ENCODE peak calls at places on chromosomes 1 and 21, in nine cellular contexts. U is A549, L is SK-N-SH, E is stomach, R is ovary, V is sigmoid colon, S is tibial nerve, F is K562, B is upper lobe of left lung. M is an unnamed sample.
A peak's percentile ranks its signal among the peaks of the same experiment; 100 is the strongest.

GRCh38 chr1:40870135-40870728 is 8.1 kb upstream of the CITED4 start:
- DNase-seq in U (no peak), L (no peak), E (no peak), R (no peak), V (no peak), S (no peak), F (no peak), B (no peak), M (no peak)

GRCh38 chr1:205524794-205525101 is 20.3 kb downstream of the CDK18 start:
- DNase-seq in U (no peak), L (no peak), E (no peak), R (no peak), V (no peak), S (no peak), F (no peak), B (no peak), M (no peak)

GRCh38 chr1:78225153-78225552 is 179.4 kb downstream of the GIPC2 start:
- DNase-seq in U (no peak), L (no peak), E (no peak), R (no peak), V (no peak), S (no peak), F (no peak), B (no peak), M (no peak)

GRCh38 chr1:222068937-222069336 is 327.0 kb upstream of the DUSP10 start:
- DNase-seq in U (peak; percentile 26), L (no peak), E (no peak), R (no peak), V (no peak), S (no peak), F (no peak), B (no peak), M (no peak)

GRCh38 chr21:44880762-44881585 is 7.5 kb upstream of the PTTG1IP start:
- DNase-seq in U (no peak), L (no peak), E (no peak), R (no peak), V (peak; percentile 53), S (peak; percentile 29), F (no peak), B (no peak), M (no peak)

GRCh38 chr1:209012443-209013196 is 570.9 kb upstream of the CAMK1G start:
- DNase-seq in U (no peak), L (no peak), E (no peak), R (no peak), V (no peak), S (no peak), F (no peak), B (peak; percentile 20), M (no peak)

GRCh38 chr1:26288311-26288941 is 8.5 kb downstream of the SH3BGRL3 start:
- DNase-seq in U (no peak), L (no peak), E (no peak), R (no peak), V (no peak), S (no peak), F (peak; percentile 65), B (peak; percentile 33), M (peak; percentile 33)

GRCh38 chr1:42179275-42179674 is 14.7 kb upstream of the GUCA2A start:
- DNase-seq in U (no peak), L (no peak), E (no peak), R (no peak), V (no peak), S (no peak), F (no peak), B (no peak), M (no peak)

GRCh38 chr1:78839704-78840277 is 166.7 kb downstream of the ADGRL4 start:
- DNase-seq in U (peak; percentile 29), L (peak; percentile 40), E (peak; percentile 32), R (no peak), V (no peak), S (peak; percentile 83), F (peak; percentile 12), B (no peak), M (no peak)

GRCh38 chr1:172697463-172698100 is 38.7 kb downstream of the FASLG start:
- DNase-seq in U (no peak), L (no peak), E (no peak), R (no peak), V (no peak), S (no peak), F (no peak), B (no peak), M (no peak)

GRCh38 chr21:43697758-43698643 is 20.9 kb upstream of the PDXK start:
- DNase-seq in U (no peak), L (no peak), E (no peak), R (no peak), V (no peak), S (no peak), F (no peak), B (no peak), M (no peak)

GRCh38 chr1:109790735-109791494 is 27.2 kb upstream of the EPS8L3 start:
- DNase-seq in U (peak; percentile 61), L (no peak), E (peak; percentile 43), R (peak; percentile 8), V (peak; percentile 61), S (no peak), F (peak; percentile 66), B (peak; percentile 76), M (peak; percentile 60)

DNA sequence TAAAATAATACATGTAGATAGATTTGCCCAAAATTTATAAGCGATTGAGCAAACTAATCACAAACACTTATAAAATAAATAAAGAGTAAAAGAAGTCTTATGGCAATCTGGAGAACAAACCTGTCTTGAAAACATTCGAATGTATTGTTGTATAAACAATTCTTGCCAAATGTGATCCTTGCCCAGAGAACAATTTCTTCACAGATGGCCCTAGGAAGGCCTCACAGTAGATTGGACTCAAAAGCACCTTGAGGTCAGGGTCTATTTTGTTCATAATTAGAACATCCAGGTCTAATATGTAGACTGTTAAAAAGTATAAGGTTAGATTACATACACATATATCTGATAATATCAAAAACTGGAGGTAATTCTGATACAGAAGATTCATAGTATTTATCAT is 202.4 kb downstream of the KCNT2 start:
- DNase-seq in U (no peak), L (no peak), E (no peak), R (no peak), V (no peak), S (no peak), F (no peak), B (no peak), M (no peak)
- TF ChIP-seq CTCF in U (no peak), L (no peak), E (no peak), R (no peak), V (no peak), S (no peak), F (no peak), B (no peak), M (no peak)

DNA sequence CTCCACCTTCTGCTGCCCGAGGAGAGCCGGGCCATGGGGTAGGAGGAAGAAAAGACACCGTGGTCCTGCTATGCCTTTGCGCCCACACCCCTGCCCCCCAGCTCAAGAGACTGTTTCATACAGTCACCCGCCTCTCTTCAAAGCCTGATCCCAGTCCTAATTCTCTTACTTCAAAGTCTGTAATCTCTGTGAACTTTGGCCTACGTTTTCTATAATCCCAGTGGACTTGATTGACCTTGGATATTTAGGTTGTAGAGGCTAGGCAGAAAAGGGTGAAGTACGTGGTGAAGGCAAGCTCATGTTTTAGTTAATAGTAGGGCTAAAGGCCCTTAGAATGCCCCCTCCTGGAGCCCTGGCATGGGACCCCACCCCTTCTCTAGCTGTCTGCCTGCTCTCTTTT is 28.4 kb downstream of the VPS13D start:
- DNase-seq in U (no peak), L (no peak), E (no peak), R (no peak), V (no peak), S (no peak), F (no peak), B (no peak), M (no peak)
- H3K4me1 ChIP-seq in U (no peaks in the 10 kb centered on the region), L (no peaks in the 10 kb centered on the region), E (no peaks in the 10 kb centered on the region), R (no peaks in the 10 kb centered on the region), V (no peaks in the 10 kb centered on the region), S (no peaks in the 10 kb centered on the region), F (no peaks in the 10 kb centered on the region), B (no peaks in the 10 kb centered on the region), M (no peaks in the 10 kb centered on the region)

DNA sequence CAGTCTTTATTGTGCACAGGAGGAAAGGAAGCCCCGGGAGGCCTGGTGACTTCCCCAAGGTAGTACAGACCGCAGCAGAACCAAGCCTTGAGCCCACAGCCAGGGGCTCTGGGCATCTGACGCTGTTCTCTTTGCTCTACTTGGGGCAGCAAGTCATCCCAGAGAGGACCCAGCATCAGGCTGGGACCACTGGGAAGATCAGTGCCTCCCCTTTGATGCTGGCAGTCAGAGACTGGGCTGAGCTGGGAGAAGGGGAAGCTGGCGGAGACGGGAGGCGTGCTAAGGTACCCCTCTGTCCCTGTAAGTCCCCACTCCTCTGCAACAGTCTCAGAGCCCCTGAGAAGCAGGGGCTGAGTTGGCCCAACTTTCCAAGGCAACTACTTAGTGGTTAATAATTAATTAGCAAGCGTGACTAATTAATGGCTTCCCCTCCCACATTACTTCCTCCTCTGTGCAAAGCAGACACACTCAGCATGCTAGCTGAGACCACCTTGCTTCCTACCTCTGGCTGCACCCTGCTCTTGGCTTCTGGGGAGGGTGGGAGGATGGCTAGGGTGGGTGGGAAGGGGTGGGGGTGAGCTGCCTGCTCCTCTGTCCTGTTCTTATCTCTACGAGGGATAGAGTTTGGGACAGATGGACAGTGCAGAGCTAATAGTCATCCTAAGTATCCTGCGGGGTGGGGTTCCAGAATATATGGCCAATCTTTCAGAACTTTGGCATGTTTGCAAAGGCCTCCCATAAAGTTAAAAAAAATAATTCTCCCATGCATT is 1.3 kb downstream of the INAVA start:
- DNase-seq in U (no peak), L (no peak), E (no peak), R (no peak), V (no peak), S (no peak), F (no peak), B (no peak), M (no peak)
- TF ChIP-seq EP300 in U (no peak), L (no peak), E (no peak), R (no peak), V (no peak), S (no peak), F (no peak), B (no peak), M (no peak)

GRCh38 chr1:177932123-177932522 is 37.7 kb downstream of the SEC16B start:
- DNase-seq in U (no peak), L (no peak), E (no peak), R (no peak), V (no peak), S (no peak), F (no peak), B (no peak), M (no peak)

GRCh38 chr1:177925006-177925405 is 44.9 kb downstream of the SEC16B start:
- DNase-seq in U (no peak), L (no peak), E (no peak), R (no peak), V (no peak), S (no peak), F (no peak), B (no peak), M (no peak)

GRCh38 chr1:177927021-177927596 is 42.7 kb downstream of the SEC16B start:
- DNase-seq in U (no peak), L (no peak), E (no peak), R (no peak), V (no peak), S (no peak), F (no peak), B (no peak), M (no peak)

GRCh38 chr1:177926201-177926600 is 43.7 kb downstream of the SEC16B start:
- DNase-seq in U (no peak), L (no peak), E (no peak), R (no peak), V (no peak), S (no peak), F (no peak), B (no peak), M (no peak)

DNA sequence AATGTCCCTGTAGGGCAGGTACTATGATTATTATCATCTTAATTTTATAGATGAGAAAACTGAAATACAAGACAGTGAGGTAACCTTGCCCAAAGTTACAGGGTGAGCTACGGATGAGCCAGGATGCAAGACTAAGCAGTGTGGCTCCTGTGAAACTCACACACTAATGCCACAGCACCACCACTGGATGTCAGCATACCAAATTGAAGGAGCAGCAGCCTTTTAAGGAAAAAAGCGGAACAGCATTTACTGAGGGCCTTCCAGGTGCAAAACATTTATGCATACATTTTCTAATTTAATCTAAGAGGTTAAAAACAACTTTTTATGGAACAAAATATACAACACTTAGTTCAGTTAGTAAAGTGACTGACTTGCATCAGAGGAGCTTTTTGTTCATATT is 41.7 kb downstream of the SEC16B start:
- DNase-seq in U (no peak), L (no peak), E (no peak), R (no peak), V (no peak), S (no peak), F (no peak), B (no peak), M (no peak)
- TF ChIP-seq CTCF in U (no peak), L (no peak), E (no peak), R (no peak), V (no peak), S (no peak), F (no peak), B (no peak), M (no peak)

M was measured in transverse colon.